ENCODE peak calls at places on chromosomes 11 and 22, in seven cellular contexts. D, Q, E, S, X, M and T are unnamed samples.

GRCh38 chr11:12889243-12889642 is 119.9 kb upstream of the RASSF10 start:
- DNase-seq in D (no peak), Q (peak), E (no peak), S (no peak), X (no peak), M (no peak), T (no peak)

GRCh38 chr22:26276530-26277200 is 107.4 kb downstream of the SEZ6L start:
- DNase-seq in D (no peak), Q (no peak), E (no peak), S (no peak), X (no peak), M (peak), T (no peak)

GRCh38 chr11:62128835-62129234 is 5.0 kb downstream of the INCENP start:
- DNase-seq in D (no peak), Q (no peak), E (no peak), S (no peak), X (no peak), M (no peak), T (no peak)

GRCh38 chr11:36095716-36096115 is 151.9 kb downstream of the LDLRAD3 start:
- DNase-seq in D (no peak), Q (no peak), E (no peak), S (no peak), X (no peak), M (no peak), T (no peak)

GRCh38 chr11:67347964-67348749 is 5.2 kb downstream of the POLD4 start:
- DNase-seq in D (no peak), Q (peak), E (no peak), S (no peak), X (no peak), M (no peak), T (no peak)

GRCh38 chr11:128345316-128345715 is 242.0 kb downstream of the ETS1 start:
- DNase-seq in D (no peak), Q (no peak), E (no peak), S (no peak), X (no peak), M (no peak), T (no peak)

GRCh38 chr22:36220457-36220921 is 18.8 kb downstream of the APOL2 start:
- DNase-seq in D (peak), Q (peak), E (no peak), S (no peak), X (no peak), M (peak), T (peak)

GRCh38 chr22:30123463-30123862 is 43.2 kb downstream of the HORMAD2 start:
- DNase-seq in D (no peak), Q (no peak), E (no peak), S (no peak), X (no peak), M (no peak), T (no peak)

GRCh38 chr11:65060913-65061408 is 2.6 kb upstream of the NAALADL1 start:
- DNase-seq in D (no peak), Q (no peak), E (no peak), S (no peak), X (no peak), M (peak), T (peak)

GRCh38 chr11:33692013-33692504 is 8.6 kb downstream of the C11orf91 start:
- DNase-seq in D (peak), Q (peak), E (peak), S (no peak), X (no peak), M (no peak), T (peak)

GRCh38 chr11:116707746-116708145 is 65.0 kb downstream of the BUD13 start:
- DNase-seq in D (peak), Q (no peak), E (no peak), S (no peak), X (no peak), M (no peak), T (no peak)

GRCh38 chr11:60625262-60625661 is 74.2 kb upstream of the MS4A8 start:
- DNase-seq in D (peak), Q (peak), E (peak), S (peak), X (peak), M (peak), T (peak)

GRCh38 chr22:27667121-27667843 is 134.3 kb downstream of the MN1 start:
- DNase-seq in D (no peak), Q (no peak), E (no peak), S (no peak), X (no peak), M (peak), T (peak)

GRCh38 chr11:17770048-17770652 is 35.6 kb downstream of the KCNC1 start:
- DNase-seq in D (no peak), Q (peak), E (no peak), S (no peak), X (peak), M (peak), T (no peak)

GRCh38 chr11:61828629-61829407 is 718 bp downstream of the FADS2 start:
- DNase-seq in D (peak), Q (peak), E (no peak), S (no peak), X (no peak), M (peak), T (peak)

GRCh38 chr11:6321961-6322362 is 1.7 kb upstream of the CAVIN3 start:
- DNase-seq in D (peak), Q (no peak), E (peak), S (no peak), X (no peak), M (peak), T (peak)

GRCh38 chr11:131661137-131661536 is 290.7 kb downstream of the NTM start:
- DNase-seq in D (no peak), Q (no peak), E (no peak), S (no peak), X (no peak), M (no peak), T (no peak)

DNA sequence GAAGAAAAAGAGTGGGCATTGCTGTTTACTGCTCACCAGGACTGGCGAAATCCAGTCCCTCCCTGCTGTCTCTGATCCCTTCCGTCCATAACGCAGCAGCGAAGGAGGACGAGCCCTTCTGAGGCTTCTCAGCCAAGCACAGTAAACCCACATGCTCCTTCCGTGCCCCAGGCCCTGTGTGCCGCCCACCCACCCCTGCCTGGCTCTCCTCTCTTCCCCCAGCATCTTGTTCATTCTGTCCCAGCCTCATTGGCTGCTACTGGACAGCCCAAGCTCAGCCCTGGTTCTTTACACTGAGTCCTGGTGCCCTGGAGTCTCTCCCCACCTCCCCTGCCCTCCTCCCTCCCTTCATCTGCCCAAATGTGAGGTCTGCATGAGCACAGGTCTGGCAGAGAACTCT is 559.7 kb downstream of the BRD1 start:
- DNase-seq in D (no peak), Q (no peak), E (no peak), S (no peak), X (no peak), M (no peak), T (no peak)
- TF ChIP-seq EZH2phosphoT487 in D (no peak), Q (no peak), E (no peak), S (no peak), X (no peak), M (no peak), T (no peak)

GRCh38 chr11:96306600-96306932 is 36.4 kb downstream of the MAML2 start:
- DNase-seq in D (no peak), Q (no peak), E (peak), S (no peak), X (no peak), M (no peak), T (no peak)
- H3K27ac ChIP-seq in D (peak), Q (peak), E (peak), S (no peak), X (no peak), M (peak), T (no peak)

DNA sequence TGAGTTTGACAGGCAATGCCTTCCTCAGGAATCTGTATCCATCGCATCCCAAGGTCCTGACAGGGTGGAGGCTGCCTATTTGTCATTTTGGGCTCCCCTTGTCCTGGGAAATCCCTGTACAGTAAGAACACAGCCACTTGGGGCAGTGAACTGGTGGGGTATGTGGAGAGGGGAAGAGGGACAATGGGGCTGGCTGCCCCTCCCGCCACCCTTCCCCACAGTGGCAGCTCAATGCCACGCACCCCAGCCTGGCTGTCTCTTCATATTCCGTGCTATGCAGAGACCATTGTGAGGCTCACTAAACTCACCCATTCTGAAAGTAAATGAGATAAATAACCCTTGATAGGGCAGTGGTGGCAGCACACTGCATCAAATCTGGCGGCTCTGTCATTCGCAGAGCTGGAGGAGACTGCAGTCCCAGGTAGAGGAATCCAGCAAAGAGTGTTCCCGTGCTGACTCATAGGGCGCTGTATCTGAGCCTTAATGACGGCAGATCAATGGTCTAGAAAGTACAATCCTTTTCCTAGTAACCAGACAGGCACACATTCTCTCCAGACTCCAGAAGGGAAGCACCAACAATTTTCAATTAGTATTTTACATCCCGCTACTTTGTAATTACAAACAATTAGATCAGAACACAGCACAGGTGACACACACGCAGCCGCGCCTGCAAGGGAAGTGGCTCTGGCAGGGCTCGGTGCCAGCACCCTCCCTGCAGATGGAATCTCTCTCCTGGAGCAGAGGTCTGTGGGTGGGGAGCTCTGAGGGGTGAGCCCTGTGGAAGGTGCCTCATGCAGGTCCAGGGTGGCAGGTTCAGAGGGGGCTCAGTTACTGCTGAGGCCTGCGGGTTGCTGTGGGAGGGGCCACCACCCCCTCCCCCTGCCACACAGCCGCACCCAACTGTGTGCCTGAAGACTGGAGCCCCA is 167.9 kb upstream of the B3GAT1 start:
- DNase-seq in D (no peak), Q (peak), E (no peak), S (no peak), X (no peak), M (no peak), T (no peak)
- TF ChIP-seq CTCF in D (no peak), Q (no peak), E (no peak), S (no peak), X (no peak), M (no peak), T (no peak)

DNA sequence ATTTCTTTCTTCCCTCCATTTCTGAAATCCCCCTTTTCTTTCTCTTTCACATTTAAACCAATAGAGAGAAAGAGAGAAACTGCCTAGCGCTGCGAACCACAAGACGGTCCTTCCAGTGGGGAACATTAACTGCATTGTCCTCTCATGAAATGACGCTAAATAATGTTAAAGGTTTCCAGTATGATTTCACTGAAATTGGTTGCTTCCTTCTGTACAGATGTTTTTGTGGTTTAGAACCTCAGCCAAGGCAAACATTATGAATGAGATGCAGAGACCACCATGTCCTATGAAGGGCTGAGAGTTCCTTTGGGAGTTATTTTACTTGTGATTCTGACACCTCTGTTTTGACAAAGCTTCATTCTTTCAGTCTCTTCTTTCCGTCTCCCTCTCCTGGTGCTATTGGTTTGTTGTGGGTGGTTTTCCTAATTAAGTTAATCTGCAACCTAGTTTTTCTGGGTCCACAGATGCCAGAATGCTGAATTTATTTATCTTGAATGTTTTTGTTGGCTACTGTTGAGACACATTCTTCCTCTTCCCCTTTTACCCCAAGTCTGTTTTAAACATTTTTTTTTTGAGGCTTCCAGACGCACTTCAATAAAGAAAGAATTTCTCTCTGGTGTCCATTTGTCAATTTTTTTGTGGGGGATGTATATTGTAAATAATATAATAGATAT is 52.0 kb downstream of the ZBTB16 start:
- DNase-seq in D (no peak), Q (no peak), E (no peak), S (no peak), X (no peak), M (no peak), T (no peak)
- TF ChIP-seq EZH2phosphoT487 in D (no peak), Q (no peak), E (no peak), S (no peak), X (no peak), M (no peak), T (no peak)